ENCODE peak calls at places on chromosome 17, in nine cellular contexts. Y is heart right ventricle; B is PC-3; H is mesendoderm; C is Karpas-422; S is CD4-positive, alpha-beta memory T cell; O is Peyer's patch; W is endothelial cell of umbilical vein; D is psoas muscle. I is an unnamed sample. For H3K36me3, the result is how much of the 10 kb centered on the place peaks cover.

GRCh38 chr17:60381958-60382357 is 10.0 kb downstream of the USP32 start:
- DNase-seq in Y (no peak), B (no peak), H (no peak), C (no peak), S (no peak), O (no peak), W (no peak), D (no peak), I (no peak)

GRCh38 chr17:73211745-73212144 is 18.9 kb downstream of the COG1 start:
- DNase-seq in Y (no peak), B (no peak), H (no peak), C (no peak), S (peak), O (no peak), W (no peak), D (no peak), I (no peak)

GRCh38 chr17:62162898-62163297 is 97.8 kb upstream of the MED13 start:
- DNase-seq in Y (no peak), B (no peak), H (no peak), C (no peak), S (no peak), O (no peak), W (no peak), D (no peak), I (no peak)

GRCh38 chr17:78935419-78936323 is 10.5 kb upstream of the TIMP2 start:
- DNase-seq in Y (no peak), B (peak), H (no peak), C (no peak), S (no peak), O (no peak), W (peak), D (peak), I (peak)

GRCh38 chr17:81338301-81339179 is 43.4 kb upstream of the SLC38A10 start:
- DNase-seq in Y (no peak), B (no peak), H (no peak), C (no peak), S (no peak), O (peak), W (no peak), D (peak), I (peak)

GRCh38 chr17:62017496-62017895 is 47.6 kb downstream of the MED13 start:
- DNase-seq in Y (no peak), B (no peak), H (no peak), C (no peak), S (no peak), O (no peak), W (peak), D (no peak), I (no peak)

GRCh38 chr17:6603746-6604325 is 36.7 kb downstream of the KIAA0753 start:
- DNase-seq in Y (peak), B (no peak), H (no peak), C (no peak), S (no peak), O (no peak), W (peak), D (no peak), I (no peak)

GRCh38 chr17:74738051-74738996 is 1.3 kb downstream of the RAB37 start:
- DNase-seq in Y (no peak), B (peak), H (no peak), C (no peak), S (peak), O (peak), W (no peak), D (peak), I (no peak)

GRCh38 chr17:63274156-63274555 is 171.9 kb downstream of the CYB561 start:
- DNase-seq in Y (peak), B (peak), H (no peak), C (no peak), S (no peak), O (no peak), W (no peak), D (no peak), I (no peak)

GRCh38 chr17:15744091-15744676 is 12.1 kb downstream of the TBC1D26 start:
- DNase-seq in Y (no peak), B (no peak), H (no peak), C (no peak), S (no peak), O (no peak), W (no peak), D (no peak), I (no peak)

GRCh38 chr17:78644259-78644658 is 67.1 kb upstream of the DNAH17 start:
- DNase-seq in Y (no peak), B (no peak), H (no peak), C (no peak), S (no peak), O (no peak), W (no peak), D (no peak), I (peak)

GRCh38 chr17:13016881-13017622 is 775 bp downstream of the ELAC2 start:
- DNase-seq in Y (no peak), B (peak), H (no peak), C (no peak), S (no peak), O (no peak), W (no peak), D (no peak), I (no peak)

GRCh38 chr17:77451271-77451893 is 310.6 kb downstream of the SEC14L1 start:
- DNase-seq in Y (peak), B (no peak), H (peak), C (peak), S (peak), O (peak), W (peak), D (peak), I (peak)

GRCh38 chr17:4166419-4166818 is 23.4 kb downstream of the CYB5D2 start:
- DNase-seq in Y (no peak), B (no peak), H (no peak), C (no peak), S (no peak), O (no peak), W (no peak), D (no peak), I (no peak)

GRCh38 chr17:42409467-42410351 is 13.3 kb downstream of the CAVIN1 start:
- DNase-seq in Y (no peak), B (no peak), H (no peak), C (no peak), S (no peak), O (no peak), W (peak), D (peak), I (peak)

GRCh38 chr17:42684929-42685556 is 2.7 kb downstream of the CNTNAP1 start:
- DNase-seq in Y (no peak), B (no peak), H (no peak), C (no peak), S (no peak), O (no peak), W (no peak), D (no peak), I (no peak)

GRCh38 chr17:74678541-74678940 is 34.2 kb downstream of the CD300LF start:
- DNase-seq in Y (no peak), B (no peak), H (no peak), C (no peak), S (no peak), O (no peak), W (no peak), D (no peak), I (no peak)

GRCh38 chr17:32803544-32803943 is 73.4 kb downstream of the MYO1D start:
- DNase-seq in Y (no peak), B (no peak), H (no peak), C (no peak), S (no peak), O (no peak), W (peak), D (no peak), I (no peak)

GRCh38 chr17:43732961-43733360 is 25.6 kb downstream of the SOST start:
- DNase-seq in Y (no peak), B (peak), H (peak), C (no peak), S (no peak), O (no peak), W (no peak), D (no peak), I (no peak)

GRCh38 chr17:47239663-47240374 is 13.8 kb upstream of the ITGB3 start:
- DNase-seq in Y (peak), B (peak), H (no peak), C (peak), S (no peak), O (no peak), W (peak), D (peak), I (peak)

GRCh38 chr17:559699-560378 is 154.8 kb downstream of the VPS53 start:
- DNase-seq in Y (peak), B (peak), H (no peak), C (no peak), S (no peak), O (no peak), W (peak), D (peak), I (peak)

GRCh38 chr17:80424878-80425765 is 10.2 kb downstream of the ENDOV start:
- DNase-seq in Y (no peak), B (no peak), H (peak), C (no peak), S (no peak), O (peak), W (no peak), D (peak), I (no peak)

GRCh38 chr17:5545051-5545987 is 39.0 kb downstream of the NLRP1 start:
- DNase-seq in Y (no peak), B (peak), H (peak), C (no peak), S (no peak), O (no peak), W (no peak), D (no peak), I (no peak)

GRCh38 chr17:50624321-50624935 is 10.3 kb upstream of the ABCC3 start:
- DNase-seq in Y (no peak), B (no peak), H (no peak), C (no peak), S (no peak), O (no peak), W (no peak), D (no peak), I (no peak)

GRCh38 chr17:67347826-67348225 is 18.6 kb downstream of the PSMD12 start:
- DNase-seq in Y (no peak), B (no peak), H (no peak), C (no peak), S (no peak), O (no peak), W (no peak), D (no peak), I (no peak)

GRCh38 chr17:67353929-67354557 is 12.3 kb downstream of the PSMD12 start:
- DNase-seq in Y (no peak), B (no peak), H (no peak), C (no peak), S (no peak), O (no peak), W (no peak), D (no peak), I (no peak)

GRCh38 chr17:67353161-67353560 is 13.2 kb downstream of the PSMD12 start:
- DNase-seq in Y (no peak), B (no peak), H (no peak), C (no peak), S (no peak), O (no peak), W (no peak), D (no peak), I (no peak)

DNA sequence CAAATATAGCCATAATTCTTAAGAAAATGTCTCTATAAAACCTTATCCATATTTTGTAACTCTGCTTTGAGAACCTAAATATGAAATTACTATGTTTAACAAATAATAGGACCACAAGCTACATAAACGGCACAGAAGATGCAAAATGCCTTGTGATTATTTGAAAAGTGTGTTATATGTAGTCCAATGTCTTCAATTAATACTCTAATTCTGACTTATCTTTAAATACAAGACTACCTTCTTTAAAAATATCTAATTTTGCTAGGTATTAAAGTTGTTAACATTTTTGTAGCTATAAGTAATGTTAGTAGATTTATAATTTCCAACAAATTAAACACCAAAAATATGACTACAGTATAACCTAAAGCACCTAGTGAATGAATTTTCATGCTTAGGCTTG is 17.0 kb downstream of the PSMD12 start:
- DNase-seq in Y (no peak), B (no peak), H (no peak), C (no peak), S (no peak), O (no peak), W (no peak), D (no peak), I (no peak)
- H3K36me3 ChIP-seq in Y (half or more), B (half or more), H (under half), C (half or more), S (half or more), O (under half), W (under half), D (half or more), I (under half)

GRCh38 chr17:36196099-36196496 is 460 bp downstream of the CCL3L1 start:
- DNase-seq in Y (no peak), B (no peak), H (no peak), C (peak), S (no peak), O (no peak), W (no peak), D (no peak), I (no peak)

GRCh38 chr17:36198831-36199465 is 2.4 kb upstream of the CCL3L1 start:
- DNase-seq in Y (no peak), B (no peak), H (peak), C (peak), S (no peak), O (no peak), W (no peak), D (no peak), I (no peak)

GRCh38 chr17:36197389-36197708 is 791 bp upstream of the CCL3L1 start:
- DNase-seq in Y (peak), B (no peak), H (no peak), C (peak), S (no peak), O (no peak), W (no peak), D (no peak), I (no peak)

GRCh38 chr17:36195474-36196098 is 972 bp downstream of the CCL3L1 start:
- DNase-seq in Y (no peak), B (no peak), H (peak), C (peak), S (no peak), O (no peak), W (no peak), D (no peak), I (no peak)
- H3K4me3 ChIP-seq in Y (no peak), B (no peak), H (no peak), C (no peak), S (no peak), O (no peak), W (no peak), D (no peak), I (no peak)

DNA sequence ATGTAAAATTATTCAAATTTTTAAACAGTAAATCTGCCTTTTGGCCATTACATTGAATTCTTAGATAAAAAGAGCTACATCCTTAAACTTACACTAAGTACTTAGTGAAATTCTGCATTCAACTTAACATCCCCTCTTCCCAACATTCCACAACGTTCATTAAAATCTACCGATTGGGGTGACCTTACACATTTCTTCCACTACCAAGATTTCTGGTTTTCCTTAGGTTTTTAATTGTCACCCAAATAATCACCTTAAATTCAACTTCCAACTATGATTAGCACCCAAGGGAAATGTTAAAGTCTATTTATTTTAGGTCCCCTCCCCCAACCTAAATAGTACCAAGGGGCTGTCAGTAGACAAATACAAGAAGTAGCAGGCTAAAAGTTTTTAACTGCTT is 4.9 kb downstream of the SRSF1 start:
- DNase-seq in Y (no peak), B (no peak), H (no peak), C (no peak), S (no peak), O (no peak), W (no peak), D (no peak), I (no peak)
- H3K36me3 ChIP-seq in Y (half or more), B (half or more), H (under half), C (half or more), S (under half), O (under half), W (under half), D (half or more), I (under half)

GRCh38 chr17:75779987-75780889 is 4.4 kb upstream of the UNK start:
- DNase-seq in Y (no peak), B (no peak), H (no peak), C (no peak), S (no peak), O (no peak), W (no peak), D (no peak), I (no peak)
- H3K4me3 ChIP-seq in Y (no peak), B (peak), H (no peak), C (peak), S (no peak), O (no peak), W (no peak), D (peak), I (no peak)

DNA sequence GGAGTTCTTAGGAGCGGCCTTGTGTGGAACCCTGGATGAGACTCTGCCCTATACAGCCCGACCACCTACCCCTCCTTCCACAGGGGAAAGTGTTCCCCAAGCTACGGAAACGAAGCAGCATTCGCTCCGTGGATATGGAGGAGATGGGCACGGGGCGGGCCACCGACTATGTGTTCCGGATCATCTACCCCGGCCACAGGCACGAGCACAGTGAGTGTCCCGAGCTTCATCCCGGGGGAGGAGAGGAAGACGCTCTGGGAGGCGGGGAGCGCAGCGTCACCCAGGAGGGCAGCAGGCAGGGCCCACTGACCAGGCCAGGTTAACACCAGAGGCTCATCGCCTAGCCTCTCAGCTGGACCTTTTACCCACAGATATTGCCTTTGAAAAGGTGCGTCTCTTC is 27.8 kb downstream of the SGSM2 start:
- DNase-seq in Y (no peak), B (no peak), H (no peak), C (no peak), S (no peak), O (no peak), W (no peak), D (no peak), I (peak)
- H3K36me3 ChIP-seq in Y (under half), B (under half), H (under half), C (under half), S (under half), O (under half), W (under half), D (under half), I (under half)

GRCh38 chr17:37518816-37519215 is 29.1 kb downstream of the DUSP14 start:
- DNase-seq in Y (no peak), B (no peak), H (no peak), C (no peak), S (no peak), O (no peak), W (no peak), D (no peak), I (no peak)
- H3K4me3 ChIP-seq in Y (no peak), B (no peak), H (no peak), C (no peak), S (no peak), O (no peak), W (no peak), D (no peak), I (no peak)